ENCODE peak calls at places on chromosome 22, in nine cellular contexts. V is thoracic aorta, P is A549, Y is pancreas, Q is BJ, J is fibroblast of the aortic adventitia, K is adrenal gland, I is A673, X is lung. M is an unnamed sample.

GRCh38 chr22:45997077-45997774 is 20.3 kb upstream of the WNT7B start:
- DNase-seq in V (no peak), P (no peak), Y (peak; percentile 70), Q (peak; percentile 94), J (peak; percentile 97), K (peak; percentile 98), I (peak; percentile 63), X (peak; percentile 77), M (peak; percentile 56)

GRCh38 chr22:29156507-29156906 is 49.2 kb upstream of the EMID1 start:
- DNase-seq in V (no peak), P (no peak), Y (no peak), Q (no peak), J (no peak), K (no peak), I (no peak), X (no peak), M (peak; percentile 60)

GRCh38 chr22:23789121-23789520 is 2.4 kb downstream of the SMARCB1 start:
- DNase-seq in V (no peak), P (no peak), Y (no peak), Q (no peak), J (no peak), K (no peak), I (no peak), X (no peak), M (no peak)

GRCh38 chr22:33918676-33919590 is 1.3 kb downstream of the LARGE1 start:
- DNase-seq in V (no peak), P (no peak), Y (no peak), Q (no peak), J (peak; percentile 44), K (peak; percentile 39), I (no peak), X (no peak), M (no peak)

GRCh38 chr22:19984201-19984753 is 32.3 kb downstream of the ARVCF start:
- DNase-seq in V (peak; percentile 54), P (peak; percentile 61), Y (no peak), Q (no peak), J (peak; percentile 68), K (peak; percentile 65), I (peak; percentile 48), X (no peak), M (peak; percentile 45)

GRCh38 chr22:22343603-22344276 is 99.2 kb downstream of the VPREB1 start:
- DNase-seq in V (no peak), P (no peak), Y (peak; percentile 28), Q (no peak), J (no peak), K (no peak), I (no peak), X (no peak), M (peak; percentile 54)

GRCh38 chr22:35480627-35481565 is 59.7 kb upstream of the RASD2 start:
- DNase-seq in V (no peak), P (no peak), Y (no peak), Q (no peak), J (no peak), K (no peak), I (peak; percentile 69), X (no peak), M (no peak)

GRCh38 chr22:46524203-46524740 is 13.1 kb downstream of the CELSR1 start:
- DNase-seq in V (no peak), P (no peak), Y (no peak), Q (no peak), J (no peak), K (no peak), I (no peak), X (no peak), M (no peak)

GRCh38 chr22:20648306-20648903 is 125.5 kb upstream of the SERPIND1 start:
- DNase-seq in V (no peak), P (no peak), Y (no peak), Q (no peak), J (no peak), K (no peak), I (no peak), X (peak; percentile 24), M (no peak)

GRCh38 chr22:21102659-21103267 is 57.0 kb downstream of the LRRC74B start:
- DNase-seq in V (peak; percentile 5), P (peak; percentile 84), Y (peak; percentile 81), Q (no peak), J (peak; percentile 37), K (peak; percentile 69), I (peak; percentile 80), X (peak; percentile 76), M (peak; percentile 77)

GRCh38 chr22:47043835-47044721 is 281.6 kb downstream of the TBC1D22A start:
- DNase-seq in V (no peak), P (no peak), Y (peak; percentile 84), Q (no peak), J (no peak), K (peak; percentile 21), I (peak; percentile 83), X (peak; percentile 44), M (no peak)

GRCh38 chr22:23530766-23531282 is 49.3 kb downstream of the IGLL1 start:
- DNase-seq in V (no peak), P (no peak), Y (no peak), Q (no peak), J (no peak), K (no peak), I (no peak), X (no peak), M (no peak)

GRCh38 chr22:46052801-46053562 is 76.0 kb upstream of the WNT7B start:
- DNase-seq in V (no peak), P (no peak), Y (peak; percentile 67), Q (no peak), J (peak; percentile 62), K (peak; percentile 73), I (peak; percentile 58), X (peak; percentile 58), M (no peak)

GRCh38 chr22:23874871-23875270 is 17.2 kb downstream of the SLC2A11 start:
- DNase-seq in V (no peak), P (no peak), Y (no peak), Q (no peak), J (no peak), K (no peak), I (peak; percentile 43), X (no peak), M (no peak)

GRCh38 chr22:38802671-38803121 is 8.8 kb upstream of the DNAL4 start:
- DNase-seq in V (peak; percentile 25), P (peak; percentile 79), Y (peak; percentile 68), Q (peak; percentile 93), J (peak; percentile 94), K (peak; percentile 73), I (peak; percentile 99), X (peak; percentile 41), M (no peak)

DNA sequence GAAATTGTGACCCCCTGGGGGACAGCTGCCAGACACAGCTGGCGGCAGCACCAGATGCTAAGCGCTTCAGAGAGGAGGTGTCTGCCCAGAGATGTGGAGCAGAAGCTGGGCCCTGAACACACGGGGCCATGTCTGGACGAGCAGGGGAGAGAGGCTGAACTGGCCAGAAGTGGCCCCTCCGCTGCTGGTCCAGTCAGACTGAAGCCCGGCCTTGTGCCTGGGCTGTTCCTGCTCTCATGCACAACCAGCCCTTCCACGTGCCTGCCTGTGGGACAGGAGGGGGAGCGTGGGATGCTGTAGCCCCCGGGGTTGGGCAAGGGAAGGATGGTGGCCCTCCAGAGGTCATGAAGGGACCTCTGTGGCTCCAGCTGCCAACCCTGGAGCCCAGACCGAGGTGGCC is 1.8 kb downstream of the ADM2 start:
- DNase-seq in V (no peak), P (no peak), Y (no peak), Q (no peak), J (no peak), K (no peak), I (no peak), X (no peak), M (no peak)
- H3K4me3 ChIP-seq in V (no peak overlapping the region), P (no peak overlapping the region), Y (no peak overlapping the region), Q (peak overlapping the region; percentile 77), J (peak overlapping the region; percentile 83), K (no peak overlapping the region), I (peak overlapping the region; percentile 82), X (no peak overlapping the region), M (no peak overlapping the region)

DNA sequence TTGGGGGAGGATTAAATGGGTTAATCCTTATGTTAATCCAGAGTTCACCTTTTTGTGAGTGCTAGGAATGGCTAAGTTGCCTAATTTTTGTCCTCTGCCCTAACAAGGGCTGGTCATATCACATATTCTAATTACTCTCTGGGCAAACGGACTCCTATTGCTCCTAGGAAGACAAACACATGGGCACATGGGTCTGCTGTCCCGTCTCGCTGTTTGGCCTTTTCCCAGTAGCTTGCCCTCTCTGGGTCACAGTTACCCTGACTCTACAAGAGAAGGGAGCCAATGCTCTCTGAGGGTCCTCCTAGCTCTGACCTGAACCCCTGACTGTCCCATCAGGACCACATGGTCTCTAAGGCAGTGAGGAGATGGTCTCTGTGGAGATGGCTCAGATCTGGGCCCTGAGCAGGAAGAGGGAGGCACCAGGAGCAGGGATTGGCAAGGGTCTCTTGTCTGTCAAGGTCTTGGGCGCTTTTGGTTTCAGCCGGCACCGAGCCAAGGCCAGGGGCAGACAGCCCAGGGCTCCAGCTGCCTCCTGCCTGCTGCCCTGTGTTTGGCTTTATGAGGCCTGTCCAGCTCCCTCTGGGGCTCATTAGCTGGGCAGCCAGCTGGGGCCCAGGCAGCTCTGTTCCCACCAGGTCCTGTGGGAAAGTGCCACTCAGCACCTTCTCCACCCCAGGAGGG is 560.0 kb downstream of the MN1 start:
- DNase-seq in V (no peak), P (no peak), Y (peak; percentile 90), Q (no peak), J (peak; percentile 60), K (peak; percentile 56), I (no peak), X (no peak), M (no peak)
- TF ChIP-seq CTCF in V (no peak), P (no peak), Y (no peak), Q (no peak), J (no peak), K (no peak), I (no peak), X (no peak), M (no peak)

DNA sequence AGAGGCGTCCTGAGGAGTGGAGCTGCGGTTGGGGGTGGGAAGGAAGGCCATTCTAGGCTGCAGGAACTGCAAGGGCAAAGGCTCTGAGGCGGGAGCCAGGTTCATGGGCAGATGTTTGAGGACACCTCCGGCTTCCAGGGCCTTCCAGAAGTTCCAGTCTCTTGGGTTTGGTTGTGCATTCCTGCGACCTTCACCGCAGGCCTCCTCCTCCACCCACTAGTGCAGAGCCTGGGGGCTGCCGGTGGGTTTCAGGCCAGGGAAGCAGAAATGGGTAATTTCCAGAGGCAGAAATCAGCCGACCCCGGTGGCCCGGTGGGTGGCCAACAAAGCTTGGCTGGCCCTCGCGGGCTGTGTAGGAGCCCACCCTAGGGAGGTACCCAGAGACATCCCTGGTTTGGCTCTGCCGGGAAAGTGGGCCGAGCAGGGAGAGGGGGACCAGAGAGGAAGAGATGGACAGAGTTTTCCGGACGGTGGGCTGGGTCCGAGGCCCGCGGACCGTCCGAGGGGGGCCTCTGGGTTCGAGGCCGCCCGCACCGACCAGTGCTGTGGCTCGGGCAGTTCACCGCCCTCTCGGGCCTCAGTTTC is 388 bp upstream of the PHETA2 start:
- DNase-seq in V (no peak), P (no peak), Y (peak; percentile 23), Q (no peak), J (no peak), K (no peak), I (no peak), X (no peak), M (no peak)
- H3K4me3 ChIP-seq in V (peak overlapping the region; percentile 90), P (no peak overlapping the region), Y (peak overlapping the region; percentile 62), Q (peak overlapping the region; percentile 82), J (peak overlapping the region; percentile 70), K (no peak overlapping the region), I (no peak overlapping the region), X (peak overlapping the region; percentile 72), M (peak overlapping the region; percentile 36)

DNA sequence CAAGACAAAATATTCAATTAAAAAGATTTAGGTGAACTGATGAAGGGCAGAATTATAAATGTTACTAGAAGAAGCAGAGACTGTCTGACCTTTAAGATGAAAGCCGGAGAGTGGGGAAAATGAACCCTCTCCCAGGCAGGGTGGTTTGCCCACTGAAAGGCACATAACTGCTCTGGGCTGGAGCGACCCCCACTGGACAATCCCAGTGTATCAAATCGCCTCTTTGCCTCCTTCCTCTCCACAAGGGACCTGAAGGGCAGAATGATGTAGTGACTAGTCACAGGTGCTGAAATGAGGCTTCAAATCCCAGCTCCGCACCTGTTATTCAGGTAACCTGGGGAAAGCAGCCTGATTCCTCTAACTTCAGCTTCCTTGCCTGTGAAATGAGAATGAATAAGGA is 69.0 kb downstream of the EFCAB6 start:
- DNase-seq in V (no peak), P (no peak), Y (no peak), Q (no peak), J (no peak), K (no peak), I (peak; percentile 19), X (no peak), M (no peak)
- TF ChIP-seq CTCF in V (no peak), P (peak; percentile 10), Y (no peak), Q (no peak), J (no peak), K (no peak), I (peak; percentile 55), X (no peak), M (peak; percentile 9)